ENCODE peak calls at places on chromosome 20, in five cellular contexts. F is dorsolateral prefrontal cortex; O is endothelial cell; T is MV-4-11; J is activated CD4-positive, alpha-beta T cell treated with anti-CD3 and anti-CD28 coated beads for 36 hours. U is an unnamed sample.

GRCh38 chr20:50921055-50921454 is 10.2 kb downstream of the ADNP start:
- DNase-seq in F (no peak), O (no peak), T (no peak), J (no peak), U (no peak)

GRCh38 chr20:43751167-43752050 is 24.6 kb upstream of the GTSF1L start:
- DNase-seq in F (no peak), O (no peak), T (peak), J (peak), U (peak)

GRCh38 chr20:41027872-41028358 is 707 bp upstream of the TOP1 start:
- DNase-seq in F (no peak), O (no peak), T (no peak), J (no peak), U (no peak)

GRCh38 chr20:63032026-63032800 is 25.4 kb upstream of the BHLHE23 start:
- DNase-seq in F (no peak), O (no peak), T (no peak), J (peak), U (no peak)

GRCh38 chr20:51697119-51697826 is 70.9 kb downstream of the ATP9A start:
- DNase-seq in F (no peak), O (no peak), T (no peak), J (no peak), U (no peak)

GRCh38 chr20:10917826-10918225 is 244.0 kb upstream of the JAG1 start:
- DNase-seq in F (no peak), O (no peak), T (no peak), J (no peak), U (no peak)

GRCh38 chr20:37986873-37987601 is 46.2 kb downstream of the TTI1 start:
- DNase-seq in F (peak), O (no peak), T (no peak), J (no peak), U (peak)

GRCh38 chr20:44027686-44028340 is 113.2 kb downstream of the TOX2 start:
- DNase-seq in F (no peak), O (no peak), T (no peak), J (no peak), U (no peak)

GRCh38 chr20:37522258-37523011 is 1.4 kb downstream of the NNAT start:
- DNase-seq in F (peak), O (no peak), T (no peak), J (no peak), U (no peak)

U was measured in H4.